ENCODE peak calls at places on chromosomes 3 and 15, in five cellular contexts. B is GM23338, U is A549, D is K562, I is HepG2. Y is an unnamed sample.

GRCh38 chr3:138624518-138624917 is 15.9 kb downstream of the FAIM start:
- DNase-seq in B (no peak), D (no peak), U (no peak), I (no peak), Y (no peak)

GRCh38 chr3:115691964-115692363 is 68.7 kb downstream of the GAP43 start:
- DNase-seq in B (no peak), D (no peak), I (no peak), U (no peak), Y (no peak)

GRCh38 chr15:79593119-79593869 is 161.2 kb downstream of the MINAR1 start:
- DNase-seq in U (peak), D (no peak), B (peak), I (peak), Y (no peak)

GRCh38 chr3:124315215-124316033 is 323.5 kb upstream of the ROPN1 start:
- DNase-seq in U (peak), B (no peak), I (no peak), D (no peak), Y (no peak)

GRCh38 chr15:100901702-100902435 is 17.3 kb upstream of the LRRK1 start:
- DNase-seq in B (no peak), U (no peak), D (no peak), I (no peak), Y (no peak)

GRCh38 chr15:70185251-70185711 is 87.6 kb upstream of the TLE3 start:
- DNase-seq in I (no peak), B (no peak), U (no peak), D (no peak), Y (no peak)

GRCh38 chr3:48413611-48414010 is 16.3 kb downstream of the PLXNB1 start:
- DNase-seq in I (no peak), U (no peak), D (no peak), B (no peak), Y (no peak)

GRCh38 chr3:118806423-118806822 is 228.2 kb downstream of the IGSF11 start:
- DNase-seq in D (no peak), B (no peak), I (no peak), U (no peak), Y (no peak)

GRCh38 chr15:62691008-62691407 is 351.5 kb upstream of the TPM1 start:
- DNase-seq in I (no peak), U (no peak), B (no peak), D (no peak), Y (no peak)

GRCh38 chr3:88151358-88151757 is 1.6 kb downstream of the C3orf38 start:
- DNase-seq in B (no peak), U (no peak), I (no peak), D (no peak), Y (no peak)

GRCh38 chr3:60743631-60744164 is 507.6 kb downstream of the FHIT start:
- DNase-seq in B (peak), D (no peak), I (peak), U (no peak), Y (no peak)

GRCh38 chr15:66186049-66186825 is 67.3 kb downstream of the MEGF11 start:
- DNase-seq in I (no peak), D (no peak), U (no peak), B (no peak), Y (no peak)

GRCh38 chr15:62483817-62484216 is 318.7 kb upstream of the C2CD4B start:
- DNase-seq in D (no peak), B (no peak), I (no peak), U (no peak), Y (no peak)

GRCh38 chr3:45904931-45905330 is 18.6 kb downstream of the CCR9 start:
- DNase-seq in B (no peak), I (no peak), U (no peak), D (no peak), Y (peak)

GRCh38 chr3:128942161-128942952 is 51.5 kb downstream of the CFAP92 start:
- DNase-seq in D (no peak), I (peak), B (no peak), U (no peak), Y (no peak)

GRCh38 chr3:41652931-41653330 is 309.0 kb downstream of the ULK4 start:
- DNase-seq in D (no peak), B (peak), I (no peak), U (no peak), Y (no peak)

GRCh38 chr3:129690406-129690805 is 83.9 kb upstream of the PLXND1 start:
- DNase-seq in U (peak), B (peak), I (peak), D (peak), Y (peak)

GRCh38 chr15:58185439-58185838 is 47.3 kb downstream of the AQP9 start:
- DNase-seq in B (no peak), D (no peak), I (no peak), U (no peak), Y (no peak)

GRCh38 chr3:61530355-61530754 is 31.0 kb upstream of the PTPRG start:
- DNase-seq in D (peak), B (peak), I (peak), U (peak), Y (no peak)

GRCh38 chr15:67531379-67532059 is 10.6 kb downstream of the C15orf61 start:
- DNase-seq in U (no peak), B (no peak), D (no peak), I (no peak), Y (no peak)

GRCh38 chr3:25820816-25821486 is 31.1 kb downstream of the OXSM start:
- DNase-seq in I (no peak), B (no peak), D (no peak), U (no peak), Y (no peak)

GRCh38 chr3:196969001-196969659 is 497 bp upstream of the PIGZ start:
- DNase-seq in D (peak), I (no peak), B (peak), U (no peak), Y (no peak)

GRCh38 chr3:104286645-104287044 is 1080.1 kb upstream of the ALCAM start:
- DNase-seq in B (no peak), U (no peak), D (no peak), I (no peak), Y (no peak)

GRCh38 chr3:167728176-167728575 is 6.5 kb downstream of the PDCD10 start:
- DNase-seq in I (no peak), U (peak), B (no peak), D (peak), Y (no peak)
- TF ChIP-seq JUNB in I (no peak), U (no peak), B (no peak), D (no peak), Y (no peak)

GRCh38 chr15:40554164-40554530 is 10.7 kb downstream of the CCDC32 start:
- DNase-seq in D (no peak), I (no peak), U (no peak), B (peak), Y (no peak)
- TF ChIP-seq JUNB in D (no peak), I (no peak), U (no peak), B (no peak), Y (no peak)

DNA sequence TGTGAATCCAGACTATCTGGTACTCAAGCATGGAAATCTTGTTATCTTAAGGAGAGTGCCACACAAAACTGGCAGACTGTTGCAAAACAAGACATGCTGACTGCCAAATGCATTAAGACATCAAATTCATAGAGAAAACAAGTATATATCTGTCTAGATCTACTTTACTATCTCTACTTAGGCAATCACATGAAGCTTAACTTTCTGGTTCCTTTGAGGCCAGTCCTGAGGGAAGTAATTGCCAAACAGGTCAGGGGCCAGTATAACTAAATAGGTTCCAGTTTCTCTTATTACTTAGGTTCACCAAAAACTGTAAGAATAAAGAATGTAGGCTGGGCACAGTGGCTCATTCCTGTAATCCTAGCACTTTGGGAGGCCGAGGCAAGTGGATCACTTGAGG is 15.9 kb upstream of the SLC4A7 start:
- DNase-seq in I (no peak), D (no peak), U (no peak), B (no peak), Y (no peak)
- TF ChIP-seq JUNB in I (no peak), D (no peak), U (no peak), B (no peak), Y (no peak)

GRCh38 chr3:150407818-150408231 is 273 bp upstream of the TSC22D2 start:
- DNase-seq in I (no peak), U (no peak), D (no peak), B (peak), Y (no peak)
- TF ChIP-seq JUNB in I (no peak), U (no peak), D (no peak), B (no peak), Y (no peak)

Y was measured in GM12878.